ENCODE peak calls at places on chromosomes 5 and 9, in seven cellular contexts. K is suprapubic skin, W is neural progenitor cell, A is MM.1S, Z is cardiac muscle cell, I is IMR-90, V is PC-3. R is an unnamed sample. For H3K27me3 and H3K36me3, the result is how much of the 10 kb centered on the place peaks cover.

GRCh38 chr5:165055476-165055875 is 1550.1 kb downstream of the MAT2B start:
- DNase-seq in W (no peak), K (no peak), Z (no peak), A (peak), I (no peak), V (no peak), R (no peak)

GRCh38 chr9:132409828-132410528 is at the start of gene CFAP77:
- DNase-seq in Z (peak), W (peak), A (peak), V (peak), I (peak), K (no peak), R (peak)

GRCh38 chr9:97758334-97758916 is 61.3 kb upstream of the XPA start:
- DNase-seq in I (no peak), W (no peak), Z (no peak), A (no peak), V (no peak), K (no peak), R (no peak)

GRCh38 chr5:51997908-51998307 is 614.7 kb downstream of the ISL1 start:
- DNase-seq in Z (no peak), I (no peak), A (no peak), W (peak), K (no peak), V (no peak), R (peak)

GRCh38 chr9:133304158-133304470 is 29.1 kb upstream of the ABO start:
- DNase-seq in A (no peak), W (no peak), Z (no peak), V (no peak), K (peak), I (no peak), R (no peak)

GRCh38 chr9:134052941-134053340 is 14.9 kb downstream of the BRD3 start:
- DNase-seq in Z (no peak), V (no peak), W (no peak), A (no peak), I (no peak), K (no peak), R (no peak)

GRCh38 chr9:134775552-134775951 is 105.1 kb upstream of the FCN2 start:
- DNase-seq in A (no peak), I (peak), Z (peak), V (peak), W (no peak), K (no peak), R (no peak)

GRCh38 chr5:56759521-56759920 is 55.8 kb upstream of the MAP3K1 start:
- DNase-seq in K (no peak), I (no peak), Z (no peak), V (peak), W (no peak), A (no peak), R (no peak)

GRCh38 chr9:91723420-91724067 is 226.5 kb downstream of the ROR2 start:
- DNase-seq in Z (no peak), A (no peak), W (no peak), V (no peak), K (no peak), I (no peak), R (no peak)

GRCh38 chr5:145887976-145888574 is 15.3 kb upstream of the GRXCR2 start:
- DNase-seq in A (no peak), V (peak), I (peak), K (no peak), Z (peak), W (peak), R (peak)

GRCh38 chr5:107376546-107377276 is 294.0 kb downstream of the EFNA5 start:
- DNase-seq in A (no peak), W (no peak), Z (peak), V (no peak), K (no peak), I (peak), R (no peak)

GRCh38 chr5:124453221-124454032 is 293.0 kb downstream of the ZNF608 start:
- DNase-seq in A (peak), K (no peak), W (no peak), V (peak), I (peak), Z (peak), R (no peak)

GRCh38 chr5:104265531-104266130 is 703.0 kb upstream of the NUDT12 start:
- DNase-seq in W (peak), A (no peak), K (no peak), V (no peak), I (no peak), Z (no peak), R (peak)

GRCh38 chr5:168006473-168007130 is 284.8 kb upstream of the WWC1 start:
- DNase-seq in V (no peak), K (no peak), Z (peak), I (peak), A (no peak), W (no peak), R (no peak)

GRCh38 chr5:95760291-95761191 is 29.4 kb downstream of the RHOBTB3 start:
- DNase-seq in V (peak), Z (peak), W (no peak), I (peak), A (peak), K (no peak), R (no peak)

GRCh38 chr9:30815585-30815984 is 1568.9 kb upstream of the ACO1 start:
- DNase-seq in I (no peak), W (peak), V (no peak), Z (peak), A (no peak), K (no peak), R (no peak)

GRCh38 chr5:74684900-74685851 is at the start of gene HEXB:
- DNase-seq in I (peak), V (peak), K (peak), Z (peak), W (peak), A (peak), R (peak)

GRCh38 chr5:113105693-113106280 is 129.2 kb downstream of the DCP2 start:
- DNase-seq in V (no peak), Z (no peak), I (no peak), W (no peak), K (no peak), A (no peak), R (no peak)

GRCh38 chr9:36933676-36934215 is 100.3 kb downstream of the PAX5 start:
- DNase-seq in K (peak), A (no peak), Z (no peak), W (no peak), V (no peak), I (no peak), R (no peak)

GRCh38 chr5:61801174-61801573 is 469.1 kb downstream of the ZSWIM6 start:
- DNase-seq in Z (no peak), V (no peak), A (no peak), K (no peak), I (no peak), W (no peak), R (no peak)

GRCh38 chr5:99900302-99900811 is 634.8 kb upstream of the FAM174A start:
- DNase-seq in V (peak), Z (no peak), W (no peak), K (no peak), A (no peak), I (no peak), R (no peak)

GRCh38 chr9:90642570-90643539 is at the start of gene DIRAS2:
- DNase-seq in I (peak), A (peak), V (peak), W (peak), K (no peak), Z (peak), R (peak)

GRCh38 chr9:91100878-91101450 is 260.8 kb downstream of the AUH start:
- DNase-seq in I (peak), W (no peak), A (no peak), V (no peak), Z (no peak), K (peak), R (no peak)

GRCh38 chr5:35205186-35205585 is 25.1 kb downstream of the PRLR start:
- DNase-seq in V (peak), W (no peak), I (no peak), Z (peak), K (no peak), A (no peak), R (no peak)

GRCh38 chr5:38316544-38317224 is 58.3 kb downstream of the EGFLAM start:
- DNase-seq in W (no peak), K (no peak), V (no peak), Z (peak), I (peak), A (no peak), R (no peak)

GRCh38 chr9:82104252-82104651 is 115.7 kb downstream of the SPATA31D1 start:
- DNase-seq in K (no peak), I (no peak), W (no peak), Z (no peak), V (no peak), A (no peak), R (no peak)

GRCh38 chr5:95712347-95712958 is 18.7 kb upstream of the RHOBTB3 start:
- DNase-seq in Z (peak), I (peak), V (peak), W (no peak), A (no peak), K (no peak), R (no peak)

GRCh38 chr9:127521919-127522304 is 70.6 kb downstream of the LRSAM1 start:
- DNase-seq in V (peak), Z (no peak), I (no peak), A (no peak), K (no peak), W (no peak), R (no peak)

GRCh38 chr5:103582364-103582763 is 19.8 kb upstream of the NUDT12 start:
- DNase-seq in Z (peak), I (peak), K (no peak), V (peak), W (peak), A (peak), R (peak)

DNA sequence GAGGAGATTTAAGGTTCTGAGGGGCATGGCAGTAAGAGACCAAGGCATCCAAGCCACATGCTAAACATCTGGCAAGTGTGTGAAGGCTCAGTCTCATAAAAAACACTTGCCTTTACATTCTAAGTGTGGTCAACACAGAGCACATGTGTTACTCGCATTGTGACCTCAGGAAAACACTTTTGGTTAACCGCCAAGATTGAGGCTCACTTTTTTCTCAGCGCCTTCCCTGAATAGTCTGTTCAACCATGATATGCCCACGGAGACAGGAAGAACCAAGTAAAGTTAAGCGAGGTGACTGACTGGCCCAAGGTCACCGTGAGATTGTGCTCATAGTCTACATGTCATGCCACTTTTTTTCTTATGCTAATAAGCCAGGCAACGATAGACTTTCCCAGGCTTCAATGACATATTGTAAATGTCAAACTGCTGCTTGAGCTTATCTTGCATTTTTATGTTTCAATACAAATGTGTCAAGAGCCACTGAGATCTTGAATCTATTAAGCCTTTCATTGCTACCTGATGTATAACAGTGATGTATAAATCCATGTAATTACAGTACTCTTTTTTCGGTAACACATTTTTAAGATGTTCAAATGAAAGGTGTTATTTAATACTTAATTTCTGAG is 21.1 kb upstream of the IL9 start:
- DNase-seq in W (no peak), K (no peak), I (no peak), A (peak), Z (no peak), V (no peak), R (no peak)
- H3K27me3 ChIP-seq in W (half or more), K (under half), I (under half), A (under half), Z (half or more), V (under half), R (under half)

DNA sequence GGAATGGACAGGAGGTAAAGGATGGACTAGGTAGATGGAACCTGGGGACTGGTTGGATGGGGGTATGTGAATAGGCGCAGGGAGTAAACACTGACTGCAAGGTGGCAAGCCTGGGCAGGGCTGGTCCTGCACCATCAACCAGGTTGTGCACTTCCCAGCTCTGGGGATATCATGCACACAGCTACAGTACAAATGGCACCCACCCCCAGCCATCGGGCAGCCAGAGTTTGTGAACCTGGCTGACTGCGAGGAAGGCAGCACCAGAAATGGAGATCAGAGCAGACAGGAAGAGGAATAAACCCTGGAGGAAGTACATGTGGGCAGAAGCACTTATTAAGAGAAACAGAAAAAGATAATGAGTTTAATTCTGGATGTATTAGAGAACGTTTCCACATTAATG is 229.1 kb downstream of the ESM1 start:
- DNase-seq in A (no peak), K (no peak), Z (no peak), I (no peak), V (no peak), W (no peak), R (no peak)
- H3K4me3 ChIP-seq in A (no peak), K (no peak), Z (no peak), I (no peak), V (no peak), W (no peak), R (no peak)

DNA sequence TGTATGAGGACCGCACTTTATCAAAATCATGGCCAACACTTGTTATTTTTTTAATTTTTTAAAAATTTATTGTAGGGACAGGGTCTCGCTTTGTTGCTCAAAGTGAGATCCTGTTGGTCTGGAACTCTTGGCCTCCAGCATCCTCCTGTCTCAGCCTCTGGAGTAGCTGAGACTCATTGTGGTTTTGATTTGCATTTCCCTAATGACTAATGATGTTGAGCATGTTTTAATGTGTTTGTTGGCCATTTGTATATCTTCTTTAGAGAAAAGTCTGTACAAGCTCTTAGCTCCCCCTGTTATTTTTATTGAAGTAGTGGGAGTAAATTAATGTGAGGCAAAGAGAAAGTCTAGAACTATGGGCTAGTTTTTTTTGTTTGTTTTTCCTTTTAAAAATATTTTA is 1.6 kb upstream of the RPS6 start:
- DNase-seq in V (no peak), I (no peak), A (no peak), Z (no peak), K (no peak), W (no peak), R (no peak)
- H3K36me3 ChIP-seq in V (under half), I (under half), A (under half), Z (under half), K (under half), W (under half), R (under half)

GRCh38 chr9:14349818-14350333 is 35.9 kb upstream of the NFIB start:
- DNase-seq in V (no peak), Z (peak), I (no peak), A (no peak), W (peak), K (no peak), R (peak)
- H3K27me3 ChIP-seq in V (under half), Z (half or more), I (half or more), A (under half), W (half or more), K (under half), R (half or more)

GRCh38 chr5:139745800-139746690 is 49.6 kb upstream of the PSD2 start:
- DNase-seq in K (peak), I (peak), A (peak), Z (peak), W (peak), V (peak), R (peak)
- H3K4me3 ChIP-seq in K (peak), I (no peak), A (peak), Z (peak), W (peak), V (peak), R (peak)

DNA sequence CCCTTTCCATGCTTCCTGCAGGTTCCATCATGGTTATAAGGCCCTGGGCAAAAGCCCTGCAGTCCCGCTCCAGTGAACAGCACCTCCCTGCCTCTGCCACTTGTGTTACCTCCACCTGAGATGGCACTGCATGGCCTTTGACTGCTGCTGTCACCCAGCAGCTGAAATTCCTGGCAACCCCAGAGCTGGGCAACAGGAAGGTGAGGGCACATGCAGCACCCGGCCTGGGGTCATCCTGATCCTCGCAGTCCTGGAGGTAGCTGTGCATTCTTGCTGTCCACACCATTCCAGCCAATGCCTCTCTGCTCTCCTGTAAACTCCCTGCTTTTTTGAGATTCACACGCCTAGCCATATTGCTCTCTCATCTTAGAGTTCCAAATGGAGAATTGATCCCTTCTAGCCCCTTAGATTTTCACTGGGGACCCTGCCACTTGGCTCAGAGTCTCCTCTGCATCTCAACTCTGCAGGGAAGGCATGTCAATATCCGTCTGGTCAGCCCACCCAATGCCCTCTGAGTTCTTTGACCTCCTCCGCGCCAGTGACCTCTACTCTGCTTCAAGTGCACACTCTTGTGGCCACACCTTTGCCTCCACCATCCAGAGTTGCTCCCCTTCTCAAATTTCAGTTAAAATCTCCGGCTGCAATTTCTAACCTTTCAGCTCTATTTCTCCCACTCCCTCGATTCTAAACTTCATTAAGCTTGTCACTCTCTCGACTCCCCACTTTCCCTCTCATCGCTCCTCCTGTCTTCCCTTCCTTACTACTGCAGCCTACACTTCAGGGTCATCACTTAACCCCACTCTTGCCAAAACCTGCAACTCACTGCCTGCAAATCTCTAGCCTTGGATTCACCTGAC is 93.4 kb downstream of the ANKH start:
- DNase-seq in K (no peak), V (no peak), I (no peak), Z (no peak), A (no peak), W (no peak), R (no peak)
- H3K36me3 ChIP-seq in K (under half), V (under half), I (under half), Z (under half), A (under half), W (under half), R (under half)

GRCh38 chr5:936149-937144 is 43.8 kb downstream of the TRIP13 start:
- DNase-seq in Z (no peak), I (no peak), V (no peak), A (no peak), K (peak), W (no peak), R (peak)

GRCh38 chr5:935510-936084 is 42.9 kb downstream of the TRIP13 start:
- DNase-seq in K (no peak), V (no peak), Z (no peak), W (no peak), I (no peak), A (no peak), R (no peak)

GRCh38 chr5:939368-939767 is 46.7 kb downstream of the TRIP13 start:
- DNase-seq in A (no peak), I (no peak), W (no peak), K (peak), V (no peak), Z (no peak), R (peak)

GRCh38 chr5:933251-933861 is 40.7 kb downstream of the TRIP13 start:
- DNase-seq in A (no peak), I (no peak), K (no peak), V (no peak), W (no peak), Z (peak), R (no peak)

DNA sequence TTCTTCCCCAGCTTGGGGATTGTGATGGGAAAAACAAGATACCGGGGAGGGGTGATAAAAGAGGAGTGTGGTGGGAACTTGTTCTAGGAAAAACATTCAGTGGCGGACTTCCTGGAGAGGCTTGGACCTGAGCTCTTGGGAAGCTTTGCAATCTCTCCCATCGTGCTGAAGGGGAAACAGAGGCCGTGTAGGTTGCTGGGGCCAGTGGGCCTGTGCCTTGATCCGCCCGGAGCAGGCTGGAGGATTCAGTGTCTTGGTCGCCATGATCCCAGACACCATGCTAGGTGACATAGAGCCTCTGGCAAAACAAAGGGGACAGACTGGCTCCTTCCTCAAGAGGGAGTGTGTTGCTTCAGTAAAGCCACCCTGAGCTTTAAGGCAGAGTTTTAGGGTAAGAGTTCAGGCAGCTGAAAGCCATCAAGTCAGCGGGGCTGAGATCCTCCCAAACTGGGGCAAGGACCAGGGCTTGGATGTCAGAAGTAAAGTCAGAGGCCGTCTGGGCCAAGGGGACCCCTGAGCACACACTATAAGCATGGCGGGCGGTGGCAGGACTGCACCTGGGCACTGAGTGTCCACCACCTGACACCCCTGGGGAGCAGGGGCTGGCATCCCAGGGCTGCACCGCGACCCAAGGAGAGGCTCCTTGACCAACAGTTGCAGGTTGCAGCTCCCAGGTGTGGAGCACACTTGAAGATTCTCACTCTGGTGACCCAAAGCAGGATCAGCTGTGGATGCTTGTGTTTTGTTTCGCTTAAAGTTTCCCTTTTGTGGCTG is 44.7 kb downstream of the TRIP13 start:
- DNase-seq in W (no peak), Z (no peak), V (no peak), I (no peak), K (peak), A (no peak), R (peak)
- H3K27me3 ChIP-seq in W (under half), Z (under half), V (under half), I (under half), K (under half), A (under half), R (under half)

GRCh38 chr5:151454889-151455288 is 7.5 kb downstream of the SLC36A1 start:
- DNase-seq in I (no peak), K (no peak), W (no peak), Z (no peak), V (no peak), A (no peak), R (no peak)
- H3K4me3 ChIP-seq in I (no peak), K (no peak), W (no peak), Z (no peak), V (no peak), A (no peak), R (no peak)